ENCODE peak calls at places on chromosomes 13 and 19, in four cellular contexts. One of them, this sample, is unnamed.
A peak's percentile ranks its signal among the peaks of the same experiment; 100 is the strongest.

GRCh38 chr13:70353096-70353495 is 244.8 kb upstream of the KLHL1 start:
- DNase-seq in H1: no peak
- DNase-seq in K562: no peak
- DNase-seq in GM12878: no peak
- DNase-seq in this sample: no peak

GRCh38 chr19:55527197-55528029 is 9.5 kb downstream of the SBK2 start:
- DNase-seq in H1: no peak
- DNase-seq in K562: no peak
- DNase-seq in GM12878: no peak
- DNase-seq in this sample: no peak

GRCh38 chr13:113597386-113598080 is 13.0 kb downstream of the TFDP1 start:
- DNase-seq in H1: no peak
- DNase-seq in K562: no peak
- DNase-seq in GM12878: no peak
- DNase-seq in this sample: no peak

GRCh38 chr13:111586291-111586690 is 265.8 kb downstream of the TEX29 start:
- DNase-seq in H1: no peak
- DNase-seq in K562: no peak
- DNase-seq in GM12878: no peak
- DNase-seq in this sample: no peak

GRCh38 chr19:12695090-12695489 is 1.3 kb downstream of the FBXW9 start:
- DNase-seq in H1: no peak
- DNase-seq in K562: no peak
- DNase-seq in GM12878: no peak
- DNase-seq in this sample: no peak

GRCh38 chr19:12954150-12954962 is 2.7 kb downstream of the GADD45GIP1 start:
- DNase-seq in H1: no peak
- DNase-seq in K562: no peak
- DNase-seq in GM12878: no peak
- DNase-seq in this sample: no peak

GRCh38 chr13:74696148-74696922 is 562.1 kb upstream of the KLF12 start:
- DNase-seq in H1: no peak
- DNase-seq in K562: no peak
- DNase-seq in GM12878: no peak
- DNase-seq in this sample: no peak

GRCh38 chr13:85638265-85638664 is 161.0 kb downstream of the SLITRK6 start:
- DNase-seq in H1: no peak
- DNase-seq in K562: no peak
- DNase-seq in GM12878: no peak
- DNase-seq in this sample: no peak

GRCh38 chr13:99208185-99208584 is 7.5 kb downstream of the UBAC2 start:
- DNase-seq in H1: peak; percentile 28
- DNase-seq in K562: no peak
- DNase-seq in GM12878: no peak
- DNase-seq in this sample: no peak

GRCh38 chr13:59823495-59823894 is 340.2 kb downstream of the DIAPH3 start:
- DNase-seq in H1: no peak
- DNase-seq in K562: no peak
- DNase-seq in GM12878: no peak
- DNase-seq in this sample: no peak

GRCh38 chr19:55027472-55028337 is 10.4 kb downstream of the GP6 start:
- DNase-seq in H1: no peak
- DNase-seq in K562: peak; percentile 63
- DNase-seq in GM12878: no peak
- DNase-seq in this sample: no peak

GRCh38 chr19:2992958-2993357 is 15.6 kb downstream of the TLE6 start:
- DNase-seq in H1: no peak
- DNase-seq in K562: no peak
- DNase-seq in GM12878: no peak
- DNase-seq in this sample: no peak

GRCh38 chr13:40384976-40385857 is 281.2 kb downstream of the FOXO1 start:
- DNase-seq in H1: no peak
- DNase-seq in K562: no peak
- DNase-seq in GM12878: no peak
- DNase-seq in this sample: no peak

GRCh38 chr13:20360041-20360491 is 127.9 kb upstream of the GJB6 start:
- DNase-seq in H1: no peak
- DNase-seq in K562: no peak
- DNase-seq in GM12878: no peak
- DNase-seq in this sample: no peak

GRCh38 chr13:97339019-97339988 is 94.7 kb upstream of the RAP2A start:
- DNase-seq in H1: no peak
- DNase-seq in K562: no peak
- DNase-seq in GM12878: no peak
- DNase-seq in this sample: no peak

GRCh38 chr19:44539236-44539819 is 9.9 kb upstream of the CEACAM20 start:
- DNase-seq in H1: no peak
- DNase-seq in K562: no peak
- DNase-seq in GM12878: no peak
- DNase-seq in this sample: no peak

GRCh38 chr13:75792526-75793187 is 156.5 kb downstream of the LMO7 start:
- DNase-seq in H1: no peak
- DNase-seq in K562: no peak
- DNase-seq in GM12878: no peak
- DNase-seq in this sample: no peak

GRCh38 chr13:98485561-98485960 is 91.3 kb downstream of the STK24 start:
- DNase-seq in H1: no peak
- DNase-seq in K562: no peak
- DNase-seq in GM12878: no peak
- DNase-seq in this sample: no peak

GRCh38 chr13:73273276-73273675 is 214.5 kb downstream of the KLF5 start:
- DNase-seq in H1: no peak
- DNase-seq in K562: no peak
- DNase-seq in GM12878: no peak
- DNase-seq in this sample: no peak

GRCh38 chr13:73275163-73275562 is 216.4 kb downstream of the KLF5 start:
- DNase-seq in H1: no peak
- DNase-seq in K562: no peak
- DNase-seq in GM12878: no peak
- DNase-seq in this sample: no peak

GRCh38 chr13:73274147-73274546 is 215.3 kb downstream of the KLF5 start:
- DNase-seq in H1: no peak
- DNase-seq in K562: no peak
- DNase-seq in GM12878: no peak
- DNase-seq in this sample: no peak

GRCh38 chr13:73272831-73273230 is 214.0 kb downstream of the KLF5 start:
- DNase-seq in H1: no peak
- DNase-seq in K562: no peak
- DNase-seq in GM12878: no peak
- DNase-seq in this sample: no peak

GRCh38 chr13:73273737-73274136 is 214.9 kb downstream of the KLF5 start:
- DNase-seq in H1: no peak
- DNase-seq in K562: no peak
- DNase-seq in GM12878: no peak
- DNase-seq in this sample: no peak
- TF ChIP-seq NRF1 in H1: no peak
- TF ChIP-seq NRF1 in K562: no peak
- TF ChIP-seq NRF1 in GM12878: no peak
- TF ChIP-seq NRF1 in this sample: no peak

DNA sequence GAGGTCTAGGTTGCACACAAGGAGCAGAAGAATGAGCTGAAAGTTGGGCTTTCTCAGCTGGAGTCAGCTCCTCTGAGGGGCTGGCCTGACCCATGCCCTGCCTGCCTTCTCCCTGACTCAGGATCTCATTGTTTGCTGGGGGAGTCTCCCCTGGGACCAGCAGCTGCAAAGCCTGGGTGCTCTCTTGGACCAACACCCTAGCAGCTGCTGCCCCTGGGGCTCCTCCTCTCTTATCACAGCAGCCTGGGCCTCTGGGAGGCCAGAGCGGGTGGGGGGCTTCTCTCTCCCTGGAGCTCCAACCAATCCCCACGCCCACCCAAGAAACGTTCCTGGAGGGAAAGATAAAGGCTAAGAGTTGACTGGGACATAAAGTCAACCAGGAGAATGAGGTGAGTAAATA is 1.6 kb upstream of the FCGBP start:
- DNase-seq in H1: no peak
- DNase-seq in K562: no peak
- DNase-seq in GM12878: no peak
- DNase-seq in this sample: no peak
- H3K4me2 ChIP-seq in H1: no peak overlapping the region
- H3K4me2 ChIP-seq in K562: no peak overlapping the region
- H3K4me2 ChIP-seq in GM12878: peak overlapping the region; percentile 17
- H3K4me2 ChIP-seq in this sample: no peak overlapping the region

DNA sequence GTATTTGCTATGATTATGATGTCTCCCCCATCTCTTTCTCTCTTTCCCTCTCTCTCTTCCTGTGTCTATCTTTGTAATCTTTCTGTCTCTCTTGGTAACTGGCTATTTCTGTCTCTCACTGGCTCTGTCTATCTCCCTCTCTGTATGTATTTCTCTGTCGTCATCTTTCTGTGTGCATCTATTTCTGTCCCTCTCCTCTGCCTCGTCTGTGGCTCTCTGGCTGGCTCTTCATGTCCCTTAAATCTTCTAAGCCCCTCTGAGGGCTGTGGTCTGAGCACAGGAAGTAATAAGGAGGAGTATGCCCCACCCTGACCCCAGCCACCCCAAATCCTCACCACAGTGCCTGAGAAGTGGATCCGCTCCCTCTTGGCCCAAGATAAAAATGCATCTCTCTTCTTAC is 104.4 kb downstream of the DNAJC15 start:
- DNase-seq in H1: no peak
- DNase-seq in K562: no peak
- DNase-seq in GM12878: no peak
- DNase-seq in this sample: no peak
- TF ChIP-seq NRF1 in H1: no peak
- TF ChIP-seq NRF1 in K562: no peak
- TF ChIP-seq NRF1 in GM12878: no peak
- TF ChIP-seq NRF1 in this sample: no peak

DNA sequence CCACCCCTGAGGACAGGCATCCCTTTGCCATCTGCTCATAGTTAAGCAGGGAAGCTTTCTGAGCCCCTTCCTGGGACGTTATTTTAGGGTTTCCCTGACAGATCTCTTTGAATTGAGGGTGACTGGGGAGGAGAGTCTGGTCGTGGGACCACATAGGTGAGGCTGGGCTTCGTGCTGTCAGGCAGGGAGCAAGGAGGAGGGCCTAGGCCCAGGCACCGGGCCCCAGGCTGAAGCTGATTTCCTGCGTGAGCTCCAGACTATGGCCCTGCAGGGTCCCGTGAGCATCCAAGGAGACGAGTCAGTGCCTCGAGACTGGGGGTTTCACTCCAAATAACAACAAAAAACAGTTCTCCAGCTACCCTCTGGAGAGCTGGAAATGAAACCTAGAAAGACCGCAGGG is 60.4 kb downstream of the MYO9B start:
- DNase-seq in H1: peak; percentile 60
- DNase-seq in K562: no peak
- DNase-seq in GM12878: no peak
- DNase-seq in this sample: no peak
- H3K4me2 ChIP-seq in H1: peak overlapping the region; percentile 60
- H3K4me2 ChIP-seq in K562: no peak overlapping the region
- H3K4me2 ChIP-seq in GM12878: no peak overlapping the region
- H3K4me2 ChIP-seq in this sample: peak overlapping the region; percentile 88

DNA sequence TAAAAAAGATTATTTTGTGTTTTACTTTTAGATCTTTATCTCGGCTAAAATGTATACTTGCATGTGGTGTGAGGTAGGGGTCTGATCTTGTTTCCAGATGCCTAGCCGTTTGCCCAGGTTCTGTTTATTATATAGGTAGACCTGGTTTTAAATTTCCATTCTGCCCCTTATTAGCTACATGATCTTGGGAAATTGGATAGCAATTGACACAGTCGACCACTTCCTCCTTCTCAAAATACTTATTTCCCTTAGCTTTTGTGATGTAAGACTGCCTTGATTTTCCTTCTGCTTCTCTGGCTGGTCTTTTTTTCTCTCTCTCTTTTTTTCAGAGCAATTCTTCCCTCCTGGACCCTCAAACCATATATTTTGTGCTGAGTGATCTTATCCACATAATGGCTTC is 3.0 kb upstream of the PGLYRP1 start:
- DNase-seq in H1: no peak
- DNase-seq in K562: no peak
- DNase-seq in GM12878: no peak
- DNase-seq in this sample: no peak
- TF ChIP-seq NRF1 in H1: no peak
- TF ChIP-seq NRF1 in K562: no peak
- TF ChIP-seq NRF1 in GM12878: no peak
- TF ChIP-seq NRF1 in this sample: no peak

GRCh38 chr13:78611040-78611439 is 7.7 kb upstream of the POU4F1 start:
- DNase-seq in H1: no peak
- DNase-seq in K562: no peak
- DNase-seq in GM12878: no peak
- DNase-seq in this sample: no peak

GRCh38 chr13:78608705-78609463 is 5.5 kb upstream of the POU4F1 start:
- DNase-seq in H1: no peak
- DNase-seq in K562: no peak
- DNase-seq in GM12878: no peak
- DNase-seq in this sample: peak; percentile 60

GRCh38 chr13:78608254-78608704 is 4.9 kb upstream of the POU4F1 start:
- DNase-seq in H1: no peak
- DNase-seq in K562: no peak
- DNase-seq in GM12878: no peak
- DNase-seq in this sample: peak; percentile 42

GRCh38 chr13:78610381-78610883 is 7.1 kb upstream of the POU4F1 start:
- DNase-seq in H1: no peak
- DNase-seq in K562: no peak
- DNase-seq in GM12878: no peak
- DNase-seq in this sample: no peak

DNA sequence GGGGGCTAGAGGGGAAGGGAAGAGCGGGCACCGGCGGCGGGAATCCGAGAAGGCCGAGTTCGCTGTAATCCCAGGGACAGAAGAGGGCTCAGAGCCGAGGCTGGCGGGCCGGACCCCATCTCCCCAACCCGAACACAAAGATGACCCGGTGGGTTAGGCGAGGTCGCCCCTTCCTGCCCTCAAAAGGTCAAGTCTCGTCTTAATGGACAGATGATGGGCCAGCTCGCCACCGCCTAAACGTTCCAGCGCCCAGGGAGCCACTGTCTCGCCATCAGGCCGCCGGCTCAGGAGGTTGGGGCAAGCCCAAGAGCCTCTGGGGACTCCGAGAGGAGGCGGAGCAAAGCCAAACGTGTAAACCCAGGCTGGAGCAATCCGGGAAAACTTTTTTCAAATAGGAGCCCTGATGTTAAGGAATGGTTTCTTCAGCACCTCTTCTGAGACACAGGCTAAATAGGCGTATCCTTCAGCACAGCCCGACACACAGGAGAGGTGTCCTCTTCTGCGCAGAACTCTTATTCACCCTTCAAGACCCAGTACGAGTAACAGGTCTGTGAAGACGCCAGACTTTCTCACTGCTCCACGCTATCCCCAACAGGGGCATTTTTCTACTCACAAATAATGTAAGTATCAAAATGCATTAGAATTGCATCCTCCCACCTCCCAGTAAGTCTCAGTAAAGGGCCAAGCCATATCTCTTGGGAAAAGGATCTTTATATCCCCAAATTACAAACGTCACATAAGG is 6.3 kb upstream of the POU4F1 start:
- DNase-seq in H1: peak; percentile 72
- DNase-seq in K562: no peak
- DNase-seq in GM12878: no peak
- DNase-seq in this sample: peak; percentile 54
- H3K4me2 ChIP-seq in H1: peak overlapping the region; percentile 92
- H3K4me2 ChIP-seq in K562: no peak overlapping the region
- H3K4me2 ChIP-seq in GM12878: peak overlapping the region; percentile 92
- H3K4me2 ChIP-seq in this sample: peak overlapping the region; percentile 83

GRCh38 chr19:51821921-51822716 is 27.2 kb downstream of the FPR3 start:
- DNase-seq in H1: no peak
- DNase-seq in K562: no peak
- DNase-seq in GM12878: no peak
- DNase-seq in this sample: no peak
- TF ChIP-seq NRF1 in H1: no peak
- TF ChIP-seq NRF1 in K562: no peak
- TF ChIP-seq NRF1 in GM12878: no peak
- TF ChIP-seq NRF1 in this sample: no peak

GRCh38 chr13:31901985-31902384 is 129.6 kb upstream of the FRY start:
- DNase-seq in H1: no peak
- DNase-seq in K562: no peak
- DNase-seq in GM12878: no peak
- DNase-seq in this sample: no peak
- H3K4me2 ChIP-seq in H1: no peak overlapping the region
- H3K4me2 ChIP-seq in K562: no peak overlapping the region
- H3K4me2 ChIP-seq in GM12878: no peak overlapping the region
- H3K4me2 ChIP-seq in this sample: no peak overlapping the region